ENCODE peak calls at places on chromosomes 11 and 22, in nine cellular contexts. G, T, U, V, E, I, D, R and J are unnamed samples.

GRCh38 chr11:58625826-58626460 is 3.5 kb downstream of the CNTF start:
- DNase-seq in G (no peak), T (no peak), U (no peak), V (no peak), E (peak), I (no peak), D (no peak), R (no peak), J (peak)

GRCh38 chr22:41885116-41885515 is 29.8 kb downstream of the SHISA8 start:
- DNase-seq in G (no peak), T (no peak), U (no peak), V (no peak), E (no peak), I (no peak), D (no peak), R (no peak), J (no peak)

GRCh38 chr22:27105142-27106025 is 448.0 kb downstream of the MIAT start:
- DNase-seq in G (no peak), T (no peak), U (peak), V (peak), E (peak), I (no peak), D (no peak), R (no peak), J (peak)

GRCh38 chr11:129766858-129767604 is 48.6 kb upstream of the TMEM45B start:
- DNase-seq in G (peak), T (no peak), U (no peak), V (no peak), E (peak), I (no peak), D (no peak), R (no peak), J (peak)

GRCh38 chr11:1073851-1074243 is 827 bp upstream of the MUC2 start:
- DNase-seq in G (no peak), T (peak), U (no peak), V (no peak), E (no peak), I (no peak), D (no peak), R (no peak), J (no peak)

GRCh38 chr22:24591286-24591830 is 1.5 kb downstream of the LRRC75B start:
- DNase-seq in G (no peak), T (no peak), U (no peak), V (no peak), E (no peak), I (no peak), D (no peak), R (no peak), J (no peak)

GRCh38 chr22:42080287-42080686 is 787 bp downstream of the SMDT1 start:
- DNase-seq in G (no peak), T (no peak), U (peak), V (no peak), E (peak), I (no peak), D (no peak), R (peak), J (peak)

GRCh38 chr11:131033151-131033651 is 116.9 kb upstream of the SNX19 start:
- DNase-seq in G (peak), T (peak), U (no peak), V (peak), E (peak), I (no peak), D (no peak), R (no peak), J (peak)

GRCh38 chr11:108751444-108751843 is 86.6 kb downstream of the DDX10 start:
- DNase-seq in G (no peak), T (no peak), U (no peak), V (no peak), E (no peak), I (no peak), D (no peak), R (no peak), J (no peak)

GRCh38 chr22:24219750-24220149 is 25.1 kb downstream of the GGT5 start:
- DNase-seq in G (no peak), T (no peak), U (no peak), V (no peak), E (no peak), I (no peak), D (no peak), R (no peak), J (no peak)

GRCh38 chr11:36030707-36031365 is 87.0 kb downstream of the LDLRAD3 start:
- DNase-seq in G (no peak), T (no peak), U (no peak), V (peak), E (peak), I (no peak), D (no peak), R (no peak), J (peak)

GRCh38 chr11:8261921-8262551 is 1.6 kb downstream of the LMO1 start:
- DNase-seq in G (no peak), T (peak), U (no peak), V (no peak), E (no peak), I (no peak), D (peak), R (peak), J (no peak)

GRCh38 chr11:8262552-8263108 is 1.0 kb downstream of the LMO1 start:
- DNase-seq in G (no peak), T (peak), U (peak), V (no peak), E (peak), I (no peak), D (peak), R (peak), J (peak)

GRCh38 chr11:8261316-8261715 is 2.4 kb downstream of the LMO1 start:
- DNase-seq in G (no peak), T (peak), U (no peak), V (no peak), E (no peak), I (no peak), D (no peak), R (peak), J (no peak)

GRCh38 chr11:8263769-8264410 is at the start of gene LMO1:
- DNase-seq in G (peak), T (peak), U (peak), V (peak), E (peak), I (no peak), D (peak), R (peak), J (peak)

GRCh38 chr11:8263109-8263768 is 439 bp downstream of the LMO1 start:
- DNase-seq in G (no peak), T (peak), U (peak), V (no peak), E (no peak), I (no peak), D (no peak), R (peak), J (no peak)
- H3K4me3 ChIP-seq in G (no peak), T (peak), U (peak), V (peak), E (peak), I (peak), D (peak), R (peak), J (peak)

GRCh38 chr11:30019481-30019880 is 2.7 kb upstream of the KCNA4 start:
- DNase-seq in G (no peak), T (no peak), U (no peak), V (no peak), E (no peak), I (no peak), D (no peak), R (no peak), J (no peak)

GRCh38 chr11:30018443-30018842 is 1.6 kb upstream of the KCNA4 start:
- DNase-seq in G (no peak), T (peak), U (no peak), V (no peak), E (no peak), I (no peak), D (no peak), R (no peak), J (no peak)

GRCh38 chr11:30017467-30017895 is 651 bp upstream of the KCNA4 start:
- DNase-seq in G (no peak), T (peak), U (no peak), V (no peak), E (no peak), I (no peak), D (no peak), R (no peak), J (no peak)

GRCh38 chr11:30015725-30016449 is 943 bp downstream of the KCNA4 start:
- DNase-seq in G (no peak), T (peak), U (no peak), V (no peak), E (no peak), I (no peak), D (no peak), R (no peak), J (no peak)

GRCh38 chr11:30016588-30017363 is at the start of gene KCNA4:
- DNase-seq in G (no peak), T (peak), U (no peak), V (peak), E (no peak), I (no peak), D (peak), R (no peak), J (no peak)
- TF ChIP-seq CTCF in G (no peak), T (no peak), U (no peak), V (peak), E (no peak), I (no peak), D (peak), R (no peak), J (no peak)

GRCh38 chr11:78023426-78023825 is 350 bp upstream of the KCTD14 start:
- DNase-seq in G (no peak), T (no peak), U (no peak), V (no peak), E (no peak), I (no peak), D (no peak), R (no peak), J (no peak)
- H3K4me3 ChIP-seq in G (peak), T (peak), U (peak), V (peak), E (no peak), I (peak), D (peak), R (peak), J (peak)

GRCh38 chr11:113168804-113169342 is 145.5 kb upstream of the TTC12 start:
- DNase-seq in G (no peak), T (no peak), U (no peak), V (no peak), E (no peak), I (no peak), D (no peak), R (no peak), J (no peak)
- TF ChIP-seq CTCF in G (no peak), T (no peak), U (no peak), V (no peak), E (no peak), I (no peak), D (no peak), R (no peak), J (no peak)

DNA sequence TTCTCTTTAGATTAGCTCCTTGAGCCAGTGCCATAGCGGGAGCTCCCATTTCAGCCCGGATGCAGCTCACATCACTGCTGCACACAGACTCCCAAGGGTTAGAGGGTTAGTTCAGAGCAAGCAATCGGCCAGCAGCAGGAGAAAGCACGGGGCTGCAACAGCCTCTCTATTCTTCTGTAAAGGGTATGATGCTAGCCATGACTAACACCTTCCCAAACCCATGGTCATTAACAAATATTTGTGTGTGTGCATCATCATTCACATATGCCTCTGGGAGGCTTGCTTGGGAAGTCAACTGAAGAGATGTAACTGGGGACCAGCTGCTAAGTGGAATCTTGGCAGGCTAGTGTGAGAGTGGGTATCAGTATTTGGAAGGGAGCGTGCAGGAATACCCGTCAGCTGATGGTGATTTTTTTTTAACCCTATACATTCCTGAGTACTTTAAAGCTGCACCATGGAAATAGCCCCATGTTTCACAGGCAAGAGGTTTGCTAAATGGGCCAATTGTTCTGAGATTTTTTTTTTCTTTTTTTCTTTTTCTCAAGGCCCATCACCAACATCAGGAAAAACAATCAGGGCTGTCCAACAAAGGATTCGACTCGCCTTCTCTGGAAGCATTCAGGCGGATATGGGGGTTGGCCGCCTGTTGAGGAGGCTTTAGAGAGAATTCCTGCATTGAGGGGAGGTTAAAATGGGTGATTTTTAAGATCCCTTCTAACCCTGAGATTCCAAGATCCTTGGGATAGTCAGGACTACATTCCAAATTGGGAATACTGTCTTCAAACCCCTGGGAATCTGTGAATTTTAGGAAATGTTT is 33.2 kb upstream of the CCDC89 start:
- DNase-seq in G (peak), T (peak), U (peak), V (peak), E (peak), I (no peak), D (no peak), R (no peak), J (peak)
- H3K4me3 ChIP-seq in G (peak), T (no peak), U (no peak), V (peak), E (peak), I (peak), D (peak), R (peak), J (peak)

GRCh38 chr11:81707881-81708280 is 1025.8 kb downstream of the FAM181B start:
- DNase-seq in G (no peak), T (no peak), U (no peak), V (no peak), E (no peak), I (no peak), D (no peak), R (no peak), J (no peak)
- TF ChIP-seq CTCF in G (no peak), T (no peak), U (no peak), V (no peak), E (peak), I (no peak), D (no peak), R (no peak), J (peak)

DNA sequence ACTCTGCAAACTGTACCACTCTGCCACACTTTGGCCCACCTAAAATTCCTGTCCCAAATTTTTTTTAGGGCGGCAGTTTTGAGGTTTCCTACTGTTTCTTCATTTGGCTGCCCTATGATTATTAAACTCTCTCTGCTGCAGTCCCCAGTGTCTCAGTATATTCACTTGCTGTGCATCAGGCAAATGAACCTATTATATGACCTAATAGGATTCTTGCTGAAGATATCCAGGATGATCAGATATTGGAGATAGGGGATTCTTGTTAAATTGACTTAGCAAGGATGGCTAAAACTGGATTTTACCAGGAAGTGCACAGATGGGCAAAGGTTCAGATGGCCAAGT is 410.8 kb upstream of the DDI1 start:
- DNase-seq in G (no peak), T (no peak), U (no peak), V (no peak), E (no peak), I (no peak), D (no peak), R (no peak), J (no peak)
- H3K4me3 ChIP-seq in G (no peak), T (no peak), U (no peak), V (no peak), E (no peak), I (no peak), D (no peak), R (no peak), J (no peak)